ENCODE peak calls at places on chromosomes 5 and 9, in nine cellular contexts. One of them, this sample, is unnamed. For H3K4me1, the result is how much of the 10 kb centered on the place peaks cover.

GRCh38 chr9:74742792-74743389 is 144.8 kb downstream of the TRPM6 start:
- DNase-seq in GM12878: no peak
- DNase-seq in esophagus muscularis mucosa: no peak
- DNase-seq in suprapubic skin: no peak
- DNase-seq in IMR-90: peak
- DNase-seq in endothelial cell of umbilical vein: peak
- DNase-seq in testis: peak
- DNase-seq in right lobe of liver: no peak
- DNase-seq in Peyer's patch: no peak
- DNase-seq in this sample: no peak

GRCh38 chr5:172640822-172641358 is at the start of gene NEURL1B:
- DNase-seq in IMR-90: peak
- DNase-seq in testis: peak
- DNase-seq in GM12878: no peak
- DNase-seq in right lobe of liver: peak
- DNase-seq in suprapubic skin: peak
- DNase-seq in endothelial cell of umbilical vein: peak
- DNase-seq in Peyer's patch: peak
- DNase-seq in esophagus muscularis mucosa: no peak
- DNase-seq in this sample: no peak

GRCh38 chr9:98520221-98520920 is 188.4 kb downstream of the GABBR2 start:
- DNase-seq in endothelial cell of umbilical vein: peak
- DNase-seq in IMR-90: peak
- DNase-seq in testis: no peak
- DNase-seq in right lobe of liver: no peak
- DNase-seq in esophagus muscularis mucosa: peak
- DNase-seq in suprapubic skin: no peak
- DNase-seq in GM12878: no peak
- DNase-seq in Peyer's patch: no peak
- DNase-seq in this sample: peak

GRCh38 chr5:8857051-8857450 is 688.8 kb downstream of the SEMA5A start:
- DNase-seq in endothelial cell of umbilical vein: no peak
- DNase-seq in right lobe of liver: no peak
- DNase-seq in suprapubic skin: no peak
- DNase-seq in Peyer's patch: no peak
- DNase-seq in esophagus muscularis mucosa: no peak
- DNase-seq in GM12878: no peak
- DNase-seq in testis: no peak
- DNase-seq in IMR-90: peak
- DNase-seq in this sample: no peak

GRCh38 chr5:1003296-1003937 is 5.2 kb upstream of the NKD2 start:
- DNase-seq in esophagus muscularis mucosa: no peak
- DNase-seq in Peyer's patch: peak
- DNase-seq in IMR-90: no peak
- DNase-seq in right lobe of liver: peak
- DNase-seq in endothelial cell of umbilical vein: no peak
- DNase-seq in suprapubic skin: peak
- DNase-seq in testis: peak
- DNase-seq in GM12878: no peak
- DNase-seq in this sample: no peak

GRCh38 chr5:138789771-138790242 is 36.6 kb downstream of the CTNNA1 start:
- DNase-seq in esophagus muscularis mucosa: no peak
- DNase-seq in suprapubic skin: no peak
- DNase-seq in IMR-90: peak
- DNase-seq in GM12878: no peak
- DNase-seq in endothelial cell of umbilical vein: peak
- DNase-seq in Peyer's patch: no peak
- DNase-seq in right lobe of liver: no peak
- DNase-seq in testis: no peak
- DNase-seq in this sample: no peak

GRCh38 chr5:157870837-157871834 is 12.2 kb upstream of the CLINT1 start:
- DNase-seq in testis: no peak
- DNase-seq in esophagus muscularis mucosa: no peak
- DNase-seq in suprapubic skin: no peak
- DNase-seq in Peyer's patch: no peak
- DNase-seq in right lobe of liver: no peak
- DNase-seq in endothelial cell of umbilical vein: peak
- DNase-seq in IMR-90: peak
- DNase-seq in GM12878: no peak
- DNase-seq in this sample: no peak

GRCh38 chr5:57566914-57567313 is 84.3 kb upstream of the ACTBL2 start:
- DNase-seq in testis: no peak
- DNase-seq in endothelial cell of umbilical vein: no peak
- DNase-seq in esophagus muscularis mucosa: no peak
- DNase-seq in suprapubic skin: no peak
- DNase-seq in GM12878: no peak
- DNase-seq in right lobe of liver: no peak
- DNase-seq in Peyer's patch: no peak
- DNase-seq in IMR-90: peak
- DNase-seq in this sample: no peak

GRCh38 chr9:34566191-34566849 is 23.2 kb downstream of the CNTFR start:
- DNase-seq in IMR-90: no peak
- DNase-seq in esophagus muscularis mucosa: no peak
- DNase-seq in Peyer's patch: no peak
- DNase-seq in testis: no peak
- DNase-seq in endothelial cell of umbilical vein: no peak
- DNase-seq in GM12878: no peak
- DNase-seq in suprapubic skin: no peak
- DNase-seq in right lobe of liver: peak
- DNase-seq in this sample: no peak

GRCh38 chr5:123261752-123262151 is 161.5 kb downstream of the CEP120 start:
- DNase-seq in testis: no peak
- DNase-seq in esophagus muscularis mucosa: no peak
- DNase-seq in endothelial cell of umbilical vein: no peak
- DNase-seq in IMR-90: peak
- DNase-seq in suprapubic skin: no peak
- DNase-seq in right lobe of liver: no peak
- DNase-seq in GM12878: no peak
- DNase-seq in Peyer's patch: no peak
- DNase-seq in this sample: no peak

GRCh38 chr9:109799792-109800191 is 19.8 kb downstream of the PALM2AKAP2 start:
- DNase-seq in Peyer's patch: no peak
- DNase-seq in endothelial cell of umbilical vein: no peak
- DNase-seq in suprapubic skin: no peak
- DNase-seq in right lobe of liver: no peak
- DNase-seq in esophagus muscularis mucosa: no peak
- DNase-seq in testis: no peak
- DNase-seq in IMR-90: peak
- DNase-seq in GM12878: no peak
- DNase-seq in this sample: no peak

GRCh38 chr9:12604154-12604825 is 88.9 kb upstream of the TYRP1 start:
- DNase-seq in esophagus muscularis mucosa: no peak
- DNase-seq in right lobe of liver: no peak
- DNase-seq in Peyer's patch: no peak
- DNase-seq in endothelial cell of umbilical vein: no peak
- DNase-seq in suprapubic skin: no peak
- DNase-seq in testis: no peak
- DNase-seq in IMR-90: no peak
- DNase-seq in GM12878: no peak
- DNase-seq in this sample: no peak

GRCh38 chr9:89996717-89997116 is 391.9 kb downstream of the GADD45G start:
- DNase-seq in testis: no peak
- DNase-seq in esophagus muscularis mucosa: no peak
- DNase-seq in GM12878: no peak
- DNase-seq in Peyer's patch: peak
- DNase-seq in IMR-90: no peak
- DNase-seq in right lobe of liver: no peak
- DNase-seq in suprapubic skin: no peak
- DNase-seq in endothelial cell of umbilical vein: no peak
- DNase-seq in this sample: no peak

GRCh38 chr5:176847726-176848290 is 37.4 kb downstream of the UNC5A start:
- DNase-seq in right lobe of liver: no peak
- DNase-seq in Peyer's patch: no peak
- DNase-seq in suprapubic skin: no peak
- DNase-seq in esophagus muscularis mucosa: no peak
- DNase-seq in IMR-90: no peak
- DNase-seq in testis: no peak
- DNase-seq in GM12878: no peak
- DNase-seq in endothelial cell of umbilical vein: no peak
- DNase-seq in this sample: no peak

GRCh38 chr9:84238652-84239051 is 101.9 kb downstream of the SLC28A3 start:
- DNase-seq in IMR-90: no peak
- DNase-seq in endothelial cell of umbilical vein: no peak
- DNase-seq in Peyer's patch: no peak
- DNase-seq in GM12878: no peak
- DNase-seq in esophagus muscularis mucosa: no peak
- DNase-seq in testis: no peak
- DNase-seq in right lobe of liver: no peak
- DNase-seq in suprapubic skin: no peak
- DNase-seq in this sample: no peak

GRCh38 chr5:10331341-10331796 is 22.1 kb upstream of the MARCHF6 start:
- DNase-seq in right lobe of liver: peak
- DNase-seq in IMR-90: peak
- DNase-seq in GM12878: no peak
- DNase-seq in Peyer's patch: no peak
- DNase-seq in suprapubic skin: no peak
- DNase-seq in testis: peak
- DNase-seq in esophagus muscularis mucosa: no peak
- DNase-seq in endothelial cell of umbilical vein: no peak
- DNase-seq in this sample: no peak

GRCh38 chr9:96021616-96022444 is 146.3 kb downstream of the ERCC6L2 start:
- DNase-seq in suprapubic skin: no peak
- DNase-seq in esophagus muscularis mucosa: peak
- DNase-seq in testis: peak
- DNase-seq in IMR-90: no peak
- DNase-seq in right lobe of liver: no peak
- DNase-seq in GM12878: no peak
- DNase-seq in Peyer's patch: peak
- DNase-seq in endothelial cell of umbilical vein: no peak
- DNase-seq in this sample: no peak

GRCh38 chr9:127790094-127790855 is 4.4 kb downstream of the CDK9 start:
- DNase-seq in suprapubic skin: no peak
- DNase-seq in testis: peak
- DNase-seq in GM12878: no peak
- DNase-seq in right lobe of liver: peak
- DNase-seq in endothelial cell of umbilical vein: no peak
- DNase-seq in esophagus muscularis mucosa: no peak
- DNase-seq in IMR-90: no peak
- DNase-seq in Peyer's patch: no peak
- DNase-seq in this sample: no peak
- TF ChIP-seq POLR2A in suprapubic skin: no peak
- TF ChIP-seq POLR2A in testis: no peak
- TF ChIP-seq POLR2A in GM12878: peak
- TF ChIP-seq POLR2A in right lobe of liver: no peak
- TF ChIP-seq POLR2A in endothelial cell of umbilical vein: no peak
- TF ChIP-seq POLR2A in esophagus muscularis mucosa: no peak
- TF ChIP-seq POLR2A in IMR-90: no peak
- TF ChIP-seq POLR2A in Peyer's patch: no peak
- TF ChIP-seq POLR2A in this sample: no peak

DNA sequence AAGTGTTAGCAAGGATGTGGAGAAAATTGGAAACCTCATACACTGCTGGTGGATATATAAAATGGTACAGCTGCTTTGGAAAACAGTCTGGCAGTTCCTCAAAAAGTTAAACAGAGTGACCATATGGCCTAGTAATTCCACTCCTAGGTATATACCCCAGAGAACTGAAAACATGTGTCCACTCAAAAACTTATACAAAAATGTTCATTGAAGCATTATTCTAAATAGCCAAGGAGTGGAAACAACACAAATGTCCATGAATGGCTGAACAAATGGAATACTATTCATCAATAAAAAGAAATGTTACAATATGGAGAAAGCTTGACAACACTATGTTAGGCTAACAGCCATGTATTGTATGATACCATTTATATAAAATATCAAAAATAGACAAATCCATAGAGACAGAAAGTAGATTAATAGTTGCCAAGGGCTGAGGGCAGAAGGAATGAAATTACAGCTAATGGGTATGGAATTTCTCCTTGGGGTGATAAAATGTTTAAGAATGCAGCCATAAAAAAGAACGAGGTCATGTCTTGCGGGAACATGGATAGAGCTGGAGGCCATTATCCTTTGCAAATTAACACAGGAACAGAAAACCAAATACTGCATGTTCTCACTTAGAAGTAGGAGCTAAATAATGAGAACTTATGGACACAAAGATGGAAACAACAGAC is 33.6 kb upstream of the FBP1 start:
- DNase-seq in GM12878: no peak
- DNase-seq in testis: no peak
- DNase-seq in esophagus muscularis mucosa: no peak
- DNase-seq in Peyer's patch: no peak
- DNase-seq in right lobe of liver: no peak
- DNase-seq in suprapubic skin: no peak
- DNase-seq in IMR-90: peak
- DNase-seq in endothelial cell of umbilical vein: no peak
- DNase-seq in this sample: no peak
- H3K4me1 ChIP-seq in GM12878: under half
- H3K4me1 ChIP-seq in testis: under half
- H3K4me1 ChIP-seq in esophagus muscularis mucosa: under half
- H3K4me1 ChIP-seq in Peyer's patch: under half
- H3K4me1 ChIP-seq in right lobe of liver: under half
- H3K4me1 ChIP-seq in suprapubic skin: under half
- H3K4me1 ChIP-seq in IMR-90: under half
- H3K4me1 ChIP-seq in endothelial cell of umbilical vein: under half
- H3K4me1 ChIP-seq in this sample: under half

GRCh38 chr5:150783422-150783928 is 4.9 kb downstream of the SMIM3 start:
- DNase-seq in GM12878: peak
- DNase-seq in Peyer's patch: peak
- DNase-seq in IMR-90: peak
- DNase-seq in right lobe of liver: no peak
- DNase-seq in esophagus muscularis mucosa: no peak
- DNase-seq in suprapubic skin: peak
- DNase-seq in endothelial cell of umbilical vein: peak
- DNase-seq in testis: no peak
- DNase-seq in this sample: peak
- TF ChIP-seq POLR2A in GM12878: no peak
- TF ChIP-seq POLR2A in Peyer's patch: peak
- TF ChIP-seq POLR2A in IMR-90: no peak
- TF ChIP-seq POLR2A in right lobe of liver: no peak
- TF ChIP-seq POLR2A in esophagus muscularis mucosa: no peak
- TF ChIP-seq POLR2A in suprapubic skin: no peak
- TF ChIP-seq POLR2A in endothelial cell of umbilical vein: no peak
- TF ChIP-seq POLR2A in testis: no peak
- TF ChIP-seq POLR2A in this sample: no peak

GRCh38 chr9:129495422-129496186 is 125.3 kb downstream of the C9orf50 start:
- DNase-seq in IMR-90: peak
- DNase-seq in Peyer's patch: peak
- DNase-seq in esophagus muscularis mucosa: peak
- DNase-seq in right lobe of liver: peak
- DNase-seq in endothelial cell of umbilical vein: peak
- DNase-seq in GM12878: no peak
- DNase-seq in suprapubic skin: peak
- DNase-seq in testis: peak
- DNase-seq in this sample: peak

GRCh38 chr9:129498451-129499376 is 122.2 kb downstream of the C9orf50 start:
- DNase-seq in testis: no peak
- DNase-seq in Peyer's patch: no peak
- DNase-seq in IMR-90: no peak
- DNase-seq in right lobe of liver: no peak
- DNase-seq in endothelial cell of umbilical vein: no peak
- DNase-seq in GM12878: no peak
- DNase-seq in esophagus muscularis mucosa: no peak
- DNase-seq in suprapubic skin: peak
- DNase-seq in this sample: no peak

GRCh38 chr9:129496187-129497063 is 124.5 kb downstream of the C9orf50 start:
- DNase-seq in esophagus muscularis mucosa: peak
- DNase-seq in endothelial cell of umbilical vein: peak
- DNase-seq in IMR-90: peak
- DNase-seq in GM12878: no peak
- DNase-seq in right lobe of liver: peak
- DNase-seq in testis: peak
- DNase-seq in suprapubic skin: peak
- DNase-seq in Peyer's patch: peak
- DNase-seq in this sample: peak

GRCh38 chr9:129497064-129497836 is 123.7 kb downstream of the C9orf50 start:
- DNase-seq in testis: peak
- DNase-seq in esophagus muscularis mucosa: no peak
- DNase-seq in GM12878: no peak
- DNase-seq in right lobe of liver: no peak
- DNase-seq in endothelial cell of umbilical vein: peak
- DNase-seq in Peyer's patch: no peak
- DNase-seq in suprapubic skin: peak
- DNase-seq in IMR-90: no peak
- DNase-seq in this sample: no peak

GRCh38 chr9:129497837-129498450 is 123.0 kb downstream of the C9orf50 start:
- DNase-seq in right lobe of liver: no peak
- DNase-seq in suprapubic skin: peak
- DNase-seq in testis: peak
- DNase-seq in esophagus muscularis mucosa: no peak
- DNase-seq in endothelial cell of umbilical vein: no peak
- DNase-seq in IMR-90: no peak
- DNase-seq in Peyer's patch: no peak
- DNase-seq in GM12878: no peak
- DNase-seq in this sample: peak
- H3K4me1 ChIP-seq in right lobe of liver: under half
- H3K4me1 ChIP-seq in suprapubic skin: half or more
- H3K4me1 ChIP-seq in testis: under half
- H3K4me1 ChIP-seq in esophagus muscularis mucosa: half or more
- H3K4me1 ChIP-seq in endothelial cell of umbilical vein: under half
- H3K4me1 ChIP-seq in IMR-90: under half
- H3K4me1 ChIP-seq in Peyer's patch: under half
- H3K4me1 ChIP-seq in GM12878: under half
- H3K4me1 ChIP-seq in this sample: half or more

This sample was measured in vagina.